ENCODE peak calls at places on chromosome 1, in seven cellular contexts. R, W, Y, I, J, T and D are unnamed samples.

GRCh38 chr1:111503585-111504060 is at the start of the genes ADORA3 and TMIGD3:
- DNase-seq in R (no peak), W (no peak), Y (no peak), I (no peak), J (no peak), T (peak; percentile 41), D (no peak)

GRCh38 chr1:88560614-88561013 is 123.5 kb upstream of the PKN2 start:
- DNase-seq in R (no peak), W (no peak), Y (no peak), I (no peak), J (no peak), T (no peak), D (no peak)

GRCh38 chr1:196558424-196558823 is 49.8 kb downstream of the KCNT2 start:
- DNase-seq in R (peak; percentile 92), W (peak; percentile 18), Y (no peak), I (peak; percentile 67), J (peak; percentile 87), T (no peak), D (peak; percentile 35)

GRCh38 chr1:54018635-54019034 is 649 bp upstream of the LDLRAD1 start:
- DNase-seq in R (no peak), W (no peak), Y (no peak), I (no peak), J (no peak), T (no peak), D (no peak)

GRCh38 chr1:204883405-204883804 is 12.7 kb downstream of the NFASC start:
- DNase-seq in R (no peak), W (no peak), Y (no peak), I (no peak), J (no peak), T (no peak), D (no peak)

GRCh38 chr1:202216691-202217090 is 23.1 kb downstream of the LGR6 start:
- DNase-seq in R (no peak), W (no peak), Y (no peak), I (no peak), J (no peak), T (no peak), D (no peak)

GRCh38 chr1:195200772-195201171 is 1407.5 kb downstream of the KCNT2 start:
- DNase-seq in R (no peak), W (no peak), Y (no peak), I (no peak), J (no peak), T (no peak), D (no peak)

GRCh38 chr1:154338875-154339274 is 13.6 kb downstream of the ATP8B2 start:
- DNase-seq in R (no peak), W (no peak), Y (no peak), I (no peak), J (no peak), T (no peak), D (no peak)

GRCh38 chr1:211198111-211198510 is 61.1 kb upstream of the RCOR3 start:
- DNase-seq in R (peak; percentile 75), W (peak; percentile 8), Y (no peak), I (peak; percentile 43), J (peak; percentile 67), T (no peak), D (peak; percentile 11)

GRCh38 chr1:54597455-54598030 is 25.8 kb downstream of the FAM151A start:
- DNase-seq in R (no peak), W (no peak), Y (no peak), I (no peak), J (no peak), T (no peak), D (no peak)

GRCh38 chr1:188269956-188270355 is 1441.2 kb downstream of the PLA2G4A start:
- DNase-seq in R (peak; percentile 4), W (no peak), Y (no peak), I (no peak), J (no peak), T (no peak), D (no peak)

GRCh38 chr1:111063595-111063994 is 76.3 kb downstream of the DRAM2 start:
- DNase-seq in R (no peak), W (no peak), Y (no peak), I (no peak), J (no peak), T (no peak), D (no peak)

GRCh38 chr1:58592521-58593134 is 15.6 kb upstream of the TACSTD2 start:
- DNase-seq in R (peak; percentile 95), W (peak; percentile 53), Y (peak; percentile 57), I (peak; percentile 65), J (peak; percentile 94), T (no peak), D (peak; percentile 74)

GRCh38 chr1:229631148-229631547 is 5.1 kb downstream of the URB2 start:
- DNase-seq in R (no peak), W (no peak), Y (no peak), I (no peak), J (no peak), T (no peak), D (no peak)

GRCh38 chr1:91830242-91831131 is 55.5 kb downstream of the TGFBR3 start:
- DNase-seq in R (peak; percentile 74), W (peak; percentile 27), Y (peak; percentile 81), I (peak; percentile 82), J (peak; percentile 81), T (peak; percentile 67), D (peak; percentile 61)

GRCh38 chr1:248288385-248288784 is 10.6 kb upstream of the OR2T33 start:
- DNase-seq in R (no peak), W (no peak), Y (no peak), I (no peak), J (no peak), T (no peak), D (no peak)

GRCh38 chr1:110336300-110337039 is 2.7 kb upstream of the RBM15 start:
- DNase-seq in R (no peak), W (no peak), Y (peak; percentile 26), I (no peak), J (peak; percentile 43), T (peak; percentile 27), D (no peak)

GRCh38 chr1:203367051-203367450 is 16.1 kb upstream of the FMOD start:
- DNase-seq in R (no peak), W (no peak), Y (no peak), I (no peak), J (no peak), T (no peak), D (no peak)

GRCh38 chr1:89022167-89022959 is at the start of gene GBP3:
- DNase-seq in R (peak; percentile 76), W (peak; percentile 44), Y (no peak), I (peak; percentile 12), J (peak; percentile 79), T (no peak), D (peak; percentile 39)

GRCh38 chr1:192709544-192709943 is 73.6 kb downstream of the RGS13 start:
- DNase-seq in R (peak; percentile 49), W (no peak), Y (no peak), I (no peak), J (no peak), T (no peak), D (no peak)

GRCh38 chr1:156149374-156150106 is 3.8 kb upstream of the SEMA4A start:
- DNase-seq in R (no peak), W (no peak), Y (no peak), I (no peak), J (no peak), T (peak; percentile 58), D (no peak)

GRCh38 chr1:205042911-205043806 is at the start of gene CNTN2:
- DNase-seq in R (no peak), W (peak; percentile 38), Y (no peak), I (no peak), J (no peak), T (no peak), D (no peak)

GRCh38 chr1:40635763-40636500 is 29.6 kb downstream of the RIMS3 start:
- DNase-seq in R (no peak), W (no peak), Y (no peak), I (no peak), J (no peak), T (no peak), D (no peak)

GRCh38 chr1:110102081-110102480 is 10.2 kb upstream of the UBL4B start:
- DNase-seq in R (no peak), W (no peak), Y (no peak), I (no peak), J (no peak), T (no peak), D (no peak)

GRCh38 chr1:167246971-167247370 is 26.3 kb downstream of the POU2F1 start:
- DNase-seq in R (no peak), W (no peak), Y (no peak), I (no peak), J (no peak), T (no peak), D (no peak)

DNA sequence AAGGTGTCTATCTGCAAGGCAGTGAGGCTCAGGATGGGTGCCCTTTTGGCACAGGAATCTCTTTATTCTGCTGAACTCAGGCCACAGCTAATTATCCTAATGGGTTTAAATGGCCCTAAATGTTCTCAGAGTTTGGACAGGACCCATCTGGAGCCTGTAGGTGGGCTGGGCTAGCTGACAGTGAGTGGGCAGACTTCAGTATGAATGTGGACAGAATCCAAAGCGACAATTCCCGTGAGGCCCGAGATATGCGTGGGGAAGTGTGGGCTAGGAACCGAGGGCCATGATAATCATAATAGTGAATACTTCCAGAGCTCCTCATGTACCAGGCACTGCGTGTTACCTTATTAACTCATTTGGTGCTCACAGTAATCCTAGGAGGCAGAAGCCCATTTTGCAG is 165.3 kb downstream of the GRIK3 start:
- DNase-seq in R (no peak), W (no peak), Y (no peak), I (no peak), J (no peak), T (no peak), D (no peak)
- H3K4me3 ChIP-seq in R (no peak overlapping the region), W (no peak overlapping the region), Y (no peak overlapping the region), I (no peak overlapping the region), J (no peak overlapping the region), T (no peak overlapping the region), D (no peak overlapping the region)

GRCh38 chr1:198929961-198930599 is 291.2 kb downstream of the PTPRC start:
- DNase-seq in R (peak; percentile 78), W (peak; percentile 21), Y (no peak), I (peak; percentile 31), J (no peak), T (no peak), D (peak; percentile 61)
- H3K4me3 ChIP-seq in R (peak overlapping the region; percentile 22), W (no peak overlapping the region), Y (peak overlapping the region; percentile 36), I (peak overlapping the region; percentile 34), J (peak overlapping the region; percentile 1), T (peak overlapping the region; percentile 16), D (peak overlapping the region; percentile 14)

GRCh38 chr1:175193339-175193950 is 869 bp upstream of the KIAA0040 start:
- DNase-seq in R (no peak), W (no peak), Y (no peak), I (no peak), J (no peak), T (no peak), D (peak; percentile 6)
- H3K4me3 ChIP-seq in R (peak overlapping the region; percentile 30), W (peak overlapping the region; percentile 68), Y (peak overlapping the region; percentile 68), I (peak overlapping the region; percentile 46), J (peak overlapping the region; percentile 61), T (peak overlapping the region; percentile 82), D (peak overlapping the region; percentile 44)

GRCh38 chr1:116665001-116665400 is 2.5 kb downstream of the IGSF3 start:
- DNase-seq in R (no peak), W (no peak), Y (no peak), I (no peak), J (no peak), T (no peak), D (no peak)

GRCh38 chr1:116666747-116667576 is 571 bp downstream of the IGSF3 start:
- DNase-seq in R (no peak), W (peak; percentile 30), Y (no peak), I (no peak), J (no peak), T (no peak), D (no peak)

GRCh38 chr1:116667577-116668105 is at the start of gene IGSF3:
- DNase-seq in R (peak; percentile 47), W (peak; percentile 89), Y (peak; percentile 79), I (no peak), J (no peak), T (peak; percentile 85), D (no peak)

GRCh38 chr1:116666090-116666489 is 1.4 kb downstream of the IGSF3 start:
- DNase-seq in R (no peak), W (peak; percentile 34), Y (no peak), I (no peak), J (no peak), T (no peak), D (no peak)

GRCh38 chr1:116668277-116668676 is 744 bp upstream of the IGSF3 start:
- DNase-seq in R (no peak), W (no peak), Y (no peak), I (no peak), J (no peak), T (no peak), D (no peak)
- H3K4me3 ChIP-seq in R (no peak overlapping the region), W (no peak overlapping the region), Y (peak overlapping the region; percentile 90), I (no peak overlapping the region), J (no peak overlapping the region), T (no peak overlapping the region), D (no peak overlapping the region)